ENCODE peak calls at places on chromosomes 6 and 20, in eight cellular contexts. One of them, this sample, is unnamed.

GRCh38 chr6:41200901-41201783 is at the start of gene TREML2:
- DNase-seq in right cardiac atrium: no peak
- DNase-seq in neuronal stem cell: no peak
- DNase-seq in memory B cell: peak
- DNase-seq in left colon: peak
- DNase-seq in HEK293T: no peak
- DNase-seq in NCI-H1048: no peak
- DNase-seq in naive thymus-derived CD4-positive, alpha-beta T cell: peak
- DNase-seq in this sample: peak

GRCh38 chr6:129863664-129864063 is 2.5 kb upstream of the TMEM244 start:
- DNase-seq in right cardiac atrium: no peak
- DNase-seq in neuronal stem cell: no peak
- DNase-seq in memory B cell: no peak
- DNase-seq in left colon: no peak
- DNase-seq in HEK293T: no peak
- DNase-seq in NCI-H1048: no peak
- DNase-seq in naive thymus-derived CD4-positive, alpha-beta T cell: no peak
- DNase-seq in this sample: no peak

GRCh38 chr20:4813839-4814695 is 92.4 kb downstream of the PRND start:
- DNase-seq in right cardiac atrium: no peak
- DNase-seq in neuronal stem cell: no peak
- DNase-seq in memory B cell: no peak
- DNase-seq in left colon: peak
- DNase-seq in HEK293T: no peak
- DNase-seq in NCI-H1048: no peak
- DNase-seq in naive thymus-derived CD4-positive, alpha-beta T cell: peak
- DNase-seq in this sample: peak

GRCh38 chr20:44643596-44644383 is 7.7 kb downstream of the ADA start:
- DNase-seq in right cardiac atrium: peak
- DNase-seq in neuronal stem cell: no peak
- DNase-seq in memory B cell: no peak
- DNase-seq in left colon: peak
- DNase-seq in HEK293T: no peak
- DNase-seq in NCI-H1048: no peak
- DNase-seq in naive thymus-derived CD4-positive, alpha-beta T cell: peak
- DNase-seq in this sample: peak

GRCh38 chr6:138736640-138737039 is 36.9 kb upstream of the CCDC28A start:
- DNase-seq in right cardiac atrium: no peak
- DNase-seq in neuronal stem cell: no peak
- DNase-seq in memory B cell: no peak
- DNase-seq in left colon: no peak
- DNase-seq in HEK293T: no peak
- DNase-seq in NCI-H1048: no peak
- DNase-seq in naive thymus-derived CD4-positive, alpha-beta T cell: no peak
- DNase-seq in this sample: no peak

GRCh38 chr6:157613011-157613522 is 210.0 kb upstream of the SNX9 start:
- DNase-seq in right cardiac atrium: no peak
- DNase-seq in neuronal stem cell: no peak
- DNase-seq in memory B cell: no peak
- DNase-seq in left colon: no peak
- DNase-seq in HEK293T: no peak
- DNase-seq in NCI-H1048: no peak
- DNase-seq in naive thymus-derived CD4-positive, alpha-beta T cell: no peak
- DNase-seq in this sample: no peak

GRCh38 chr6:161161889-161162624 is 111.8 kb downstream of the AGPAT4 start:
- DNase-seq in right cardiac atrium: no peak
- DNase-seq in neuronal stem cell: no peak
- DNase-seq in memory B cell: no peak
- DNase-seq in left colon: no peak
- DNase-seq in HEK293T: no peak
- DNase-seq in NCI-H1048: no peak
- DNase-seq in naive thymus-derived CD4-positive, alpha-beta T cell: no peak
- DNase-seq in this sample: no peak

GRCh38 chr20:44117296-44118184 is 69.4 kb downstream of the JPH2 start:
- DNase-seq in right cardiac atrium: no peak
- DNase-seq in neuronal stem cell: no peak
- DNase-seq in memory B cell: no peak
- DNase-seq in left colon: no peak
- DNase-seq in HEK293T: no peak
- DNase-seq in NCI-H1048: no peak
- DNase-seq in naive thymus-derived CD4-positive, alpha-beta T cell: no peak
- DNase-seq in this sample: no peak

GRCh38 chr6:159836294-159837140 is 36.4 kb downstream of the PNLDC1 start:
- DNase-seq in right cardiac atrium: peak
- DNase-seq in neuronal stem cell: no peak
- DNase-seq in memory B cell: no peak
- DNase-seq in left colon: no peak
- DNase-seq in HEK293T: no peak
- DNase-seq in NCI-H1048: no peak
- DNase-seq in naive thymus-derived CD4-positive, alpha-beta T cell: no peak
- DNase-seq in this sample: no peak

GRCh38 chr20:63284981-63285524 is 7.9 kb upstream of the COL20A1 start:
- DNase-seq in right cardiac atrium: peak
- DNase-seq in neuronal stem cell: no peak
- DNase-seq in memory B cell: no peak
- DNase-seq in left colon: no peak
- DNase-seq in HEK293T: no peak
- DNase-seq in NCI-H1048: no peak
- DNase-seq in naive thymus-derived CD4-positive, alpha-beta T cell: no peak
- DNase-seq in this sample: no peak

GRCh38 chr20:5039255-5039657 is 37.9 kb upstream of the SLC23A2 start:
- DNase-seq in right cardiac atrium: no peak
- DNase-seq in neuronal stem cell: no peak
- DNase-seq in memory B cell: no peak
- DNase-seq in left colon: peak
- DNase-seq in HEK293T: no peak
- DNase-seq in NCI-H1048: no peak
- DNase-seq in naive thymus-derived CD4-positive, alpha-beta T cell: no peak
- DNase-seq in this sample: peak

GRCh38 chr6:138468320-138469015 is 30.8 kb downstream of the NHSL1 start:
- DNase-seq in right cardiac atrium: no peak
- DNase-seq in neuronal stem cell: no peak
- DNase-seq in memory B cell: no peak
- DNase-seq in left colon: no peak
- DNase-seq in HEK293T: no peak
- DNase-seq in NCI-H1048: no peak
- DNase-seq in naive thymus-derived CD4-positive, alpha-beta T cell: no peak
- DNase-seq in this sample: no peak

GRCh38 chr20:25496968-25497401 is 88.3 kb downstream of the NINL start:
- DNase-seq in right cardiac atrium: peak
- DNase-seq in neuronal stem cell: no peak
- DNase-seq in memory B cell: no peak
- DNase-seq in left colon: no peak
- DNase-seq in HEK293T: no peak
- DNase-seq in NCI-H1048: no peak
- DNase-seq in naive thymus-derived CD4-positive, alpha-beta T cell: no peak
- DNase-seq in this sample: no peak

GRCh38 chr6:34358389-34358906 is 34.0 kb downstream of the NUDT3 start:
- DNase-seq in right cardiac atrium: no peak
- DNase-seq in neuronal stem cell: no peak
- DNase-seq in memory B cell: no peak
- DNase-seq in left colon: no peak
- DNase-seq in HEK293T: peak
- DNase-seq in NCI-H1048: no peak
- DNase-seq in naive thymus-derived CD4-positive, alpha-beta T cell: no peak
- DNase-seq in this sample: no peak

GRCh38 chr6:41706876-41707564 is 28.4 kb downstream of the TFEB start:
- DNase-seq in right cardiac atrium: no peak
- DNase-seq in neuronal stem cell: no peak
- DNase-seq in memory B cell: no peak
- DNase-seq in left colon: no peak
- DNase-seq in HEK293T: no peak
- DNase-seq in NCI-H1048: no peak
- DNase-seq in naive thymus-derived CD4-positive, alpha-beta T cell: no peak
- DNase-seq in this sample: peak

GRCh38 chr6:66103354-66103753 is 396.3 kb upstream of the EYS start:
- DNase-seq in right cardiac atrium: no peak
- DNase-seq in neuronal stem cell: no peak
- DNase-seq in memory B cell: no peak
- DNase-seq in left colon: no peak
- DNase-seq in HEK293T: no peak
- DNase-seq in NCI-H1048: no peak
- DNase-seq in naive thymus-derived CD4-positive, alpha-beta T cell: no peak
- DNase-seq in this sample: no peak

GRCh38 chr6:54893818-54894217 is 47.2 kb downstream of the FAM83B start:
- DNase-seq in right cardiac atrium: no peak
- DNase-seq in neuronal stem cell: no peak
- DNase-seq in memory B cell: no peak
- DNase-seq in left colon: no peak
- DNase-seq in HEK293T: no peak
- DNase-seq in NCI-H1048: no peak
- DNase-seq in naive thymus-derived CD4-positive, alpha-beta T cell: no peak
- DNase-seq in this sample: no peak

GRCh38 chr6:148348778-148349177 is 6.1 kb downstream of the SASH1 start:
- DNase-seq in right cardiac atrium: no peak
- DNase-seq in neuronal stem cell: no peak
- DNase-seq in memory B cell: no peak
- DNase-seq in left colon: no peak
- DNase-seq in HEK293T: no peak
- DNase-seq in NCI-H1048: no peak
- DNase-seq in naive thymus-derived CD4-positive, alpha-beta T cell: no peak
- DNase-seq in this sample: no peak

GRCh38 chr20:63740501-63741353 is 1.2 kb downstream of the SLC2A4RG start:
- DNase-seq in right cardiac atrium: peak
- DNase-seq in neuronal stem cell: peak
- DNase-seq in memory B cell: no peak
- DNase-seq in left colon: peak
- DNase-seq in HEK293T: peak
- DNase-seq in NCI-H1048: peak
- DNase-seq in naive thymus-derived CD4-positive, alpha-beta T cell: no peak
- DNase-seq in this sample: peak

GRCh38 chr6:108741346-108741989 is 106.8 kb upstream of the ARMC2 start:
- DNase-seq in right cardiac atrium: no peak
- DNase-seq in neuronal stem cell: no peak
- DNase-seq in memory B cell: no peak
- DNase-seq in left colon: no peak
- DNase-seq in HEK293T: no peak
- DNase-seq in NCI-H1048: no peak
- DNase-seq in naive thymus-derived CD4-positive, alpha-beta T cell: no peak
- DNase-seq in this sample: no peak

GRCh38 chr6:129590408-129591022 is 119.5 kb downstream of the ARHGAP18 start:
- DNase-seq in right cardiac atrium: no peak
- DNase-seq in neuronal stem cell: no peak
- DNase-seq in memory B cell: no peak
- DNase-seq in left colon: no peak
- DNase-seq in HEK293T: no peak
- DNase-seq in NCI-H1048: no peak
- DNase-seq in naive thymus-derived CD4-positive, alpha-beta T cell: no peak
- DNase-seq in this sample: no peak

GRCh38 chr20:41081276-41081814 is 52.7 kb downstream of the TOP1 start:
- DNase-seq in right cardiac atrium: no peak
- DNase-seq in neuronal stem cell: no peak
- DNase-seq in memory B cell: no peak
- DNase-seq in left colon: no peak
- DNase-seq in HEK293T: no peak
- DNase-seq in NCI-H1048: no peak
- DNase-seq in naive thymus-derived CD4-positive, alpha-beta T cell: no peak
- DNase-seq in this sample: no peak

GRCh38 chr6:139763468-139764214 is 389.2 kb upstream of the CITED2 start:
- DNase-seq in right cardiac atrium: no peak
- DNase-seq in neuronal stem cell: no peak
- DNase-seq in memory B cell: no peak
- DNase-seq in left colon: no peak
- DNase-seq in HEK293T: no peak
- DNase-seq in NCI-H1048: no peak
- DNase-seq in naive thymus-derived CD4-positive, alpha-beta T cell: no peak
- DNase-seq in this sample: no peak

GRCh38 chr6:133587841-133588240 is 301.1 kb upstream of the TCF21 start:
- DNase-seq in right cardiac atrium: no peak
- DNase-seq in neuronal stem cell: no peak
- DNase-seq in memory B cell: no peak
- DNase-seq in left colon: no peak
- DNase-seq in HEK293T: no peak
- DNase-seq in NCI-H1048: no peak
- DNase-seq in naive thymus-derived CD4-positive, alpha-beta T cell: no peak
- DNase-seq in this sample: no peak

GRCh38 chr6:16157909-16158308 is 29.0 kb downstream of the MYLIP start:
- DNase-seq in right cardiac atrium: peak
- DNase-seq in neuronal stem cell: peak
- DNase-seq in memory B cell: no peak
- DNase-seq in left colon: no peak
- DNase-seq in HEK293T: no peak
- DNase-seq in NCI-H1048: no peak
- DNase-seq in naive thymus-derived CD4-positive, alpha-beta T cell: no peak
- DNase-seq in this sample: no peak

GRCh38 chr6:26195376-26195923 is 108.2 kb downstream of the HFE start:
- DNase-seq in right cardiac atrium: peak
- DNase-seq in neuronal stem cell: peak
- DNase-seq in memory B cell: peak
- DNase-seq in left colon: peak
- DNase-seq in HEK293T: no peak
- DNase-seq in NCI-H1048: peak
- DNase-seq in naive thymus-derived CD4-positive, alpha-beta T cell: peak
- DNase-seq in this sample: peak

GRCh38 chr20:17859616-17860232 is 108.9 kb downstream of the SNX5 start:
- DNase-seq in right cardiac atrium: peak
- DNase-seq in neuronal stem cell: no peak
- DNase-seq in memory B cell: no peak
- DNase-seq in left colon: peak
- DNase-seq in HEK293T: no peak
- DNase-seq in NCI-H1048: no peak
- DNase-seq in naive thymus-derived CD4-positive, alpha-beta T cell: no peak
- DNase-seq in this sample: peak

GRCh38 chr20:14861028-14861699 is 523.8 kb upstream of the FLRT3 start:
- DNase-seq in right cardiac atrium: no peak
- DNase-seq in neuronal stem cell: no peak
- DNase-seq in memory B cell: no peak
- DNase-seq in left colon: no peak
- DNase-seq in HEK293T: no peak
- DNase-seq in NCI-H1048: no peak
- DNase-seq in naive thymus-derived CD4-positive, alpha-beta T cell: no peak
- DNase-seq in this sample: no peak

GRCh38 chr6:3742076-3742425 is 9.5 kb downstream of the PXDC1 start:
- DNase-seq in right cardiac atrium: no peak
- DNase-seq in neuronal stem cell: no peak
- DNase-seq in memory B cell: no peak
- DNase-seq in left colon: no peak
- DNase-seq in HEK293T: no peak
- DNase-seq in NCI-H1048: no peak
- DNase-seq in naive thymus-derived CD4-positive, alpha-beta T cell: no peak
- DNase-seq in this sample: no peak

GRCh38 chr20:4559106-4559505 is 162.6 kb upstream of the PRND start:
- DNase-seq in right cardiac atrium: no peak
- DNase-seq in neuronal stem cell: no peak
- DNase-seq in memory B cell: no peak
- DNase-seq in left colon: no peak
- DNase-seq in HEK293T: no peak
- DNase-seq in NCI-H1048: no peak
- DNase-seq in naive thymus-derived CD4-positive, alpha-beta T cell: no peak
- DNase-seq in this sample: no peak

GRCh38 chr6:6771964-6772363 is 183.4 kb downstream of the LY86 start:
- DNase-seq in right cardiac atrium: no peak
- DNase-seq in neuronal stem cell: no peak
- DNase-seq in memory B cell: no peak
- DNase-seq in left colon: no peak
- DNase-seq in HEK293T: no peak
- DNase-seq in NCI-H1048: no peak
- DNase-seq in naive thymus-derived CD4-positive, alpha-beta T cell: no peak
- DNase-seq in this sample: no peak

GRCh38 chr6:158031191-158031444 is 49.5 kb downstream of the SYNJ2 start:
- DNase-seq in right cardiac atrium: no peak
- DNase-seq in neuronal stem cell: no peak
- DNase-seq in memory B cell: no peak
- DNase-seq in left colon: no peak
- DNase-seq in HEK293T: no peak
- DNase-seq in NCI-H1048: no peak
- DNase-seq in naive thymus-derived CD4-positive, alpha-beta T cell: no peak
- DNase-seq in this sample: no peak